ENCODE peak calls at places on chromosomes 1 and 21, in ten cellular contexts. M, U, D, W, A, V, G, E, L and J are unnamed samples.

GRCh38 chr1:76826072-76826827 is 41.0 kb upstream of the ST6GALNAC5 start:
- DNase-seq in V (no peak), G (no peak), A (peak), U (no peak), W (no peak), L (peak), D (no peak), M (no peak), E (no peak), J (no peak)

GRCh38 chr1:88801575-88802208 is 89.7 kb downstream of the GTF2B start:
- DNase-seq in V (no peak), G (no peak), A (peak), W (no peak), E (no peak), L (no peak), D (no peak), U (no peak), M (no peak), J (no peak)

GRCh38 chr1:242237051-242237450 is 238.2 kb upstream of the MAP1LC3C start:
- DNase-seq in W (no peak), M (no peak), G (no peak), E (no peak), A (no peak), V (no peak), L (no peak), U (no peak), D (no peak), J (no peak)

GRCh38 chr1:2091611-2092604 is 41.7 kb downstream of the PRKCZ start:
- DNase-seq in U (no peak), W (no peak), A (no peak), G (no peak), D (peak), E (no peak), L (no peak), M (peak), V (peak), J (no peak)

GRCh38 chr21:38806153-38806941 is 618 bp downstream of the ETS2 start:
- DNase-seq in E (peak), L (no peak), W (no peak), A (no peak), V (peak), U (no peak), G (no peak), M (peak), D (no peak), J (no peak)

GRCh38 chr1:154186177-154186576 is 5.7 kb downstream of the TPM3 start:
- DNase-seq in M (no peak), A (peak), G (peak), W (peak), E (no peak), L (no peak), V (peak), U (no peak), D (peak), J (peak)

GRCh38 chr1:218658899-218659298 is 313.8 kb downstream of the TGFB2 start:
- DNase-seq in W (no peak), G (no peak), L (peak), U (no peak), A (peak), E (no peak), D (no peak), M (no peak), V (no peak), J (no peak)

GRCh38 chr1:116720406-116721071 is 33.7 kb upstream of the CD2 start:
- DNase-seq in V (no peak), D (peak), M (no peak), U (no peak), A (no peak), W (peak), G (no peak), L (no peak), E (no peak), J (no peak)

GRCh38 chr1:224168859-224169380 is 14.1 kb upstream of the DEGS1 start:
- DNase-seq in G (no peak), A (peak), W (no peak), E (peak), U (peak), M (peak), D (no peak), V (no peak), L (peak), J (no peak)

GRCh38 chr1:20786310-20787099 is 602 bp downstream of the HP1BP3 start:
- DNase-seq in W (peak), M (peak), D (peak), G (peak), A (peak), L (peak), E (peak), V (peak), U (peak), J (peak)
- TF ChIP-seq POLR2A in W (peak), M (peak), D (peak), G (peak), A (peak), L (peak), E (peak), V (peak), U (peak), J (peak)

GRCh38 chr21:35198004-35198403 is 148.9 kb upstream of the RUNX1 start:
- DNase-seq in D (no peak), A (peak), U (no peak), M (peak), W (no peak), L (no peak), G (no peak), V (no peak), E (no peak), J (peak)
- TF ChIP-seq POLR2A in D (no peak), A (no peak), U (no peak), M (no peak), W (no peak), L (no peak), G (no peak), V (no peak), E (no peak), J (no peak)

DNA sequence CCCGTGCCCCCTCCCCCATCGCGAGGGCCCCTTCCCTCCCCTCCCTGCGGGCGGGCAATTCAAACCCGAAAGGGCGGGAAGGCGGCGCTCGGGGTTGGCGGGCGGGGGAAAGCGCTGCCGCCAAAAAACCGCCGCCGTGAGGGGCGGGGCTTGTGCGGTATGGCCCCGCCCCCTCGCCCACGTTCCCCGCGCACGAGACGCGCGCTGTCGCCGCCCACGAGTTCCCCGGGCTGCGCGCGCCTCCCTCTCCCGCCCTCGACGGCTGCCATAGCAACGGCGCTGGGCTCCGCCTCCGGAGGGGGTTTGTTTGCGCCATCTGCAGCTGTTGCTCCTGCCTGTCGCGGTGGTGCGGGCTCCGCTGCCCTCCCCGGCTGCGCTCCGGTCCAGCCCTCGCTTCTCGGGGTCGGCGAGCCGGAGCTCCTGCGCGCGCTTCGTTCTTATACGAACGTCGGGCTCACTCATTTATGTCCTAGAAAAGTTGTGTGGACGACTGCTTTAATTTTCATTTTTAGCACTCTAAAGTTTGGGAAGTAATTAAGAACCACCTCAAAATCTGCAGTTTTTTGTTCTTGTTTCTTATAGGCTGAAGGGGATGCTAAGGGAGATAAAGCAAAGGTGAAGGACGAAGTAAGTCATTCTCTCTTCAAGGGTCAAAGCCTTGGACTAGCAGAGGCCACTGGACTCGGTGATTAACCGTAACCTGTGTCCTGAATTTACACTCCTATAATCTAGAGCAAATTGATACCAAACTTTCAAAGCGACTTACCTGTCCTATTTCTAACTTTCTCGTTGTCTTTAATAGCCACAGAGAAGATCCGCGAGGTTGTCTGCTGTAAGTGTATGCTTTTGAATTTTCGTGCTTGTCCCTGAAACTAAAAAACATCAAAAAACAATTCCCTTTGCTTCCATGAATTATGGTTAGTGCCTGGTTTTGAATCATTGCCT is 933 bp downstream of the HMGN2 start:
- DNase-seq in E (peak), U (peak), A (peak), M (peak), V (peak), D (peak), W (peak), G (peak), L (peak), J (peak)
- TF ChIP-seq POLR2A in E (peak), U (peak), A (no peak), M (peak), V (peak), D (no peak), W (peak), G (peak), L (no peak), J (peak)

GRCh38 chr1:201170533-201171062 is 16.3 kb upstream of the TMEM9 start:
- DNase-seq in U (peak), G (peak), A (peak), L (peak), M (peak), V (peak), E (peak), W (peak), D (peak), J (peak)

GRCh38 chr1:201169971-201170532 is 15.8 kb upstream of the TMEM9 start:
- DNase-seq in L (no peak), G (no peak), M (no peak), D (no peak), W (no peak), A (no peak), U (no peak), V (no peak), E (no peak), J (no peak)

GRCh38 chr1:201172999-201173610 is 17.5 kb upstream of the IGFN1 start:
- DNase-seq in D (no peak), A (peak), E (no peak), V (no peak), L (no peak), M (no peak), U (no peak), G (no peak), W (no peak), J (no peak)

GRCh38 chr1:201172336-201172735 is 18.1 kb upstream of the TMEM9 start:
- DNase-seq in D (no peak), U (no peak), M (no peak), W (no peak), V (no peak), G (no peak), L (no peak), E (no peak), A (no peak), J (no peak)

DNA sequence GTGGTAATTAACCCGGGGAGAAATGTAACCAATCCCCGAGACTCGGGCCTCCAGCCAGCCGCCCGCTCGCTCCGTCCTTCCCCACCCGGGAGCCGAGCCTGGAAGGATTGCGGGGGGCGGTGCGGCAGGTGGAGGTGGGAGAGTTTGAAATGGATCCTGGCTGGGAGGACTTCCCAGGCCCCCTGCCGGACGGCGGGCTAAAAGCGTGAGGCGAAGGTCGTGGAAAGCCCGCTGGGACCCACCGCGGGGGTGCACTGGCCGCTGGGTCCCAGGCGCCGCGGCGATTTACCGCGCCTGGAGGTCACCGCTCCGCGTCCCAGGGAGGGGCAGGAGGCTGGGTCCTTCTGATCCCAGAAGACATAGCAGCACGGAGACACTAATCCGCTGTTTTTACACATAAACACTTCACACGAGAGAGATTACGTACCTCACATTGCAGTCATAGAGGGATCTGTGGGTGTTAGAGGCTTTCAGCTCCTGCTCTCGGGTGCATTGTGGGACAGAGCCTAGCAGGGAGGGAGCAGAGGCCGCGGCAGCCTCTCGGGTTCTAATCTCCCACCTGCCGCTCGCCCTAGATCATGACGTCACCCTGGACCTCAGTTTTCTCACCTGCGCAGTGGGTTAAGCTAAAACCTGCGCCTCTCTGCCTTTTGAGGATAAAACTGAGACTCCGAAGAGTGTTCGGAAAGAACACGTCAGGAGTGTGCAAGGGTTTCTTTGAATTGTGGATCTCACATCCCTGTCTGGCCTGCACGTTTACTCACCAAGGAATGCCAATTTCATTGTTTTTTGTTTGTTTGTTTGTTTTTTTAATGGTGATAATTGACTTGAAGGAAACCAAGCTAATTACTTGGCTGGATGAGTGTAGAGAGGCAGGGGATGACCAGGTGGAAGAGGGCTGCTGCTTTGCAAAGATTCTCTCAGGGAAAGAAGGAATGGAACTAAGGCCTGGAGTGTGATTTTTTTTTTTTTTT is 17.1 kb upstream of the TMEM9 start:
- DNase-seq in A (peak), D (peak), G (no peak), U (peak), V (peak), L (peak), M (peak), W (no peak), E (peak), J (peak)
- TF ChIP-seq POLR2A in A (no peak), D (peak), G (no peak), U (no peak), V (peak), L (no peak), M (no peak), W (no peak), E (peak), J (no peak)

DNA sequence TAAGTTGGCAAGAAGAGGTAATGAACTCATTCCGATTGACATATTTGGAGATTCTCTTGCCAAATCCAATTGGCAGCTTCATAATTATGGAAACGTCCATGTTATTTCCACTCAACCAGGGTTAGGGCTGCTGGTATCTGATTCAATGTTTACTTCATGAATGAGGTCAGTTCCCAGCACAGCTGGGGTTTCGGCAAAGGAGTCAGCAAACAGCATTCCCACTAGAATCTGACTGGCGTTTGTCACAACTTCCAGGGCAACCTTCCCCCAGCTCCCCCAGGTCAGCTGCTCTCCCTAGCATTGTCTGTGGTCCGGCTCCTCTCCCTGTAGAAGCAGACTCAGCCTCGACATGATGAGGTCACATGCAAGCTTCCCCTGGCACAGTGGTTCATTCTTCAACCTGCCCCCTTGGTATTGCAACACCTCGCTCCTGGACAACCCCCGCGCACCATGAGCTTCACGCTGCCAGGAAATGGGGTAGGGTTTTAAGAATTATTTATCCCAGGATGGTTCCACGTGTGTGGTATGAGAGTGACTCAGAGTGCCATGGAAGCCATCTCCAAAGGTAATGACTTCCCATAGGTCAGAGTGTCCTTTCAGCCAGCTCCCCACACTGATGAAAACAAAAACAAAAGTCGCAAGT is 100.7 kb upstream of the SLC25A33 start:
- DNase-seq in D (no peak), V (peak), G (peak), L (peak), E (peak), U (peak), W (no peak), A (peak), M (peak), J (no peak)
- TF ChIP-seq POLR2A in D (no peak), V (no peak), G (no peak), L (no peak), E (no peak), U (no peak), W (no peak), A (no peak), M (no peak), J (no peak)

GRCh38 chr1:171550055-171550454 is 64.7 kb downstream of the PRRC2C start:
- DNase-seq in E (no peak), U (no peak), M (no peak), V (no peak), L (no peak), A (no peak), G (no peak), W (no peak), D (no peak), J (no peak)

GRCh38 chr1:171545523-171545922 is 60.2 kb downstream of the PRRC2C start:
- DNase-seq in E (no peak), V (no peak), M (no peak), L (no peak), G (no peak), A (no peak), W (no peak), D (no peak), U (no peak), J (no peak)
- TF ChIP-seq POLR2A in E (no peak), V (no peak), M (no peak), L (no peak), G (no peak), A (no peak), W (no peak), D (no peak), U (no peak), J (no peak)

DNA sequence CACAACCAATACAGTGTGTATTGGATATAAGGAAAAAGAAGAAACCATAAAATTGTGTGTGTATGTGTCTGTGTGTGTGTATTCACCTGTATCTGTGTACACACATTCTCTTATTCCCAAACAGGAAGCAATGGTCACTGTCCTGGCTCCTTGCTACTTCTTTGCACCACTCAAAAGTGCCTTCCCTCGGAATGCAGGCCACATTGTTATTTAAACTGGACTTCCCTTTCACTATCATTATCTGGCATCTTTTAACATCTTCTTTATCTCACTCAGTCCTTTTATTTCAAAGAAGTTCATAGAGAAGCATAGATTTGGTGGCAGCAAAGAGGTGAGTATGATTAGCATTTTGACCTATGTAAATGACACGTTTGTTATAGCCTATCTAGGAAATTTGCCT is 803.7 kb downstream of the NCAM2 start:
- DNase-seq in W (no peak), G (no peak), E (no peak), U (no peak), V (no peak), M (no peak), A (no peak), D (no peak), L (no peak), J (no peak)
- TF ChIP-seq POLR2A in W (no peak), G (no peak), E (no peak), U (no peak), V (no peak), M (no peak), A (no peak), D (no peak), L (no peak), J (no peak)